ENCODE peak calls at places on chromosomes 3 and 15, in ten cellular contexts. T is Daoy; W is activated T-helper 1 cell treated with anti-CD3 and anti-CD28 coated beads, Interleukin-2, amount 50 U/mL, for 16 hours; A is ACHN; X is fibroblast of the aortic adventitia; Y is neural progenitor cell; P is dorsolateral prefrontal cortex; E is frontal cortex; C is hepatocyte; J is activated CD4-positive, CD25-positive, alpha-beta regulatory T cell. N is an unnamed sample.

GRCh38 chr3:23389089-23389488 is 186.0 kb downstream of the UBE2E2 start:
- DNase-seq in Y (no peak), J (no peak), T (no peak), X (no peak), C (no peak), E (no peak), W (no peak), P (no peak), A (no peak), N (no peak)

GRCh38 chr3:53218136-53218535 is 37.7 kb downstream of the TKT start:
- DNase-seq in J (no peak), T (no peak), Y (no peak), X (no peak), P (no peak), W (no peak), C (no peak), E (no peak), A (no peak), N (no peak)

GRCh38 chr3:96814581-96815567 is at the start of gene EPHA6:
- DNase-seq in T (no peak), Y (peak), W (no peak), X (no peak), A (peak), J (no peak), C (peak), E (peak), P (no peak), N (no peak)

GRCh38 chr15:39997031-39997430 is 42.0 kb downstream of the SRP14 start:
- DNase-seq in A (no peak), E (no peak), P (no peak), Y (no peak), J (no peak), C (no peak), T (no peak), W (no peak), X (peak), N (no peak)

GRCh38 chr3:52289338-52289746 is 1.7 kb downstream of the GLYCTK start:
- DNase-seq in W (no peak), Y (no peak), P (no peak), E (no peak), J (no peak), A (no peak), T (no peak), X (no peak), C (peak), N (peak)

GRCh38 chr3:112604536-112604935 is 36.4 kb downstream of the CCDC80 start:
- DNase-seq in C (no peak), P (no peak), E (no peak), T (peak), X (peak), Y (no peak), A (no peak), J (no peak), W (no peak), N (no peak)

GRCh38 chr3:184645304-184645703 is 66.6 kb downstream of the MAGEF1 start:
- DNase-seq in E (no peak), P (no peak), J (no peak), Y (no peak), W (no peak), T (peak), A (no peak), X (no peak), C (peak), N (no peak)

GRCh38 chr3:136862611-136862951 is 573 bp downstream of the NCK1 start:
- DNase-seq in C (peak), W (peak), X (peak), E (peak), P (no peak), A (peak), J (no peak), Y (no peak), T (peak), N (peak)

GRCh38 chr15:66565731-66566130 is at the start of gene LCTL:
- DNase-seq in Y (peak), C (no peak), E (peak), T (peak), A (peak), W (no peak), X (peak), J (no peak), P (no peak), N (no peak)

GRCh38 chr3:127208483-127209100 is 15.7 kb downstream of the PRR23E start:
- DNase-seq in C (no peak), X (no peak), P (no peak), W (no peak), E (no peak), A (no peak), Y (no peak), T (no peak), J (no peak), N (no peak)

GRCh38 chr3:138862924-138863775 is 28.4 kb upstream of the PIK3CB start:
- DNase-seq in E (peak), W (no peak), C (peak), A (peak), T (peak), X (peak), J (no peak), Y (no peak), P (no peak), N (peak)

GRCh38 chr3:112446343-112446742 is 52.9 kb downstream of the BTLA start:
- DNase-seq in W (no peak), X (peak), J (no peak), Y (peak), C (no peak), T (no peak), E (no peak), A (no peak), P (no peak), N (peak)

GRCh38 chr15:69290346-69291164 is 8.2 kb upstream of the PAQR5 start:
- DNase-seq in T (no peak), J (no peak), E (no peak), A (no peak), P (no peak), Y (no peak), X (peak), W (no peak), C (no peak), N (no peak)